ENCODE peak calls at places on chromosome 17, in six cellular contexts. B is gastrocnemius medialis; E is stimulated activated CD4-positive, alpha-beta T cell treated with anti-CD3 and anti-CD28 coated beads, Interleukin-1b, Interleukin-23, amount 100 ng/mL, for 1 hour; W is lung microvascular endothelial cell; Q is NCI-H1092 treated with DMSO at 0.1 percent for 48 hours; Y is activated CD8-positive, alpha-beta T cell treated with anti-CD3 and anti-CD28 coated beads for 36 hours. U is an unnamed sample.

GRCh38 chr17:6596076-6596475 is 39.7 kb upstream of the PITPNM3 start:
- DNase-seq in W (no peak), Y (no peak), Q (no peak), B (no peak), E (no peak), U (no peak)

GRCh38 chr17:29114141-29114540 is 66.1 kb downstream of the MYO18A start:
- DNase-seq in Y (no peak), Q (no peak), W (no peak), B (no peak), E (no peak), U (no peak)

GRCh38 chr17:2731807-2732206 is 17.6 kb downstream of the CCDC92B start:
- DNase-seq in Q (no peak), B (no peak), E (no peak), Y (no peak), W (no peak), U (no peak)

GRCh38 chr17:48174833-48175232 is 67.3 kb downstream of the SNX11 start:
- DNase-seq in B (no peak), Q (peak), E (no peak), Y (no peak), W (no peak), U (peak)

GRCh38 chr17:78346605-78347250 is 13.1 kb downstream of the SOCS3 start:
- DNase-seq in W (no peak), B (no peak), Y (no peak), Q (no peak), E (no peak), U (no peak)

GRCh38 chr17:2990396-2990795 is 73.0 kb downstream of the OR1D5 start:
- DNase-seq in B (no peak), W (no peak), E (no peak), Q (no peak), Y (no peak), U (no peak)

GRCh38 chr17:50219345-50219744 is 17.9 kb upstream of the COL1A1 start:
- DNase-seq in Q (no peak), B (no peak), W (no peak), Y (no peak), E (no peak), U (no peak)

GRCh38 chr17:82495844-82496528 is 23.5 kb upstream of the FOXK2 start:
- DNase-seq in B (no peak), Y (peak), W (no peak), E (no peak), Q (no peak), U (peak)

GRCh38 chr17:74326506-74326905 is 480 bp downstream of the KIF19 start:
- DNase-seq in Q (no peak), E (no peak), B (no peak), W (no peak), Y (no peak), U (no peak)

GRCh38 chr17:83117594-83117993 is 38.2 kb downstream of the METRNL start:
- DNase-seq in Q (no peak), B (no peak), E (no peak), Y (no peak), W (no peak), U (no peak)

GRCh38 chr17:18925187-18925586 is 26.8 kb upstream of the SLC5A10 start:
- DNase-seq in Q (no peak), W (no peak), B (no peak), E (no peak), Y (peak), U (no peak)

GRCh38 chr17:50890675-50891516 is 24.7 kb upstream of the TOB1 start:
- DNase-seq in Q (no peak), E (no peak), Y (no peak), W (no peak), B (no peak), U (no peak)